ENCODE peak calls at places on chromosomes 1 and 21, in nine cellular contexts. One of them, this sample, is unnamed.

GRCh38 chr1:41006942-41007865 is 14.3 kb downstream of the SLFNL1 start:
- DNase-seq in fibroblast of lung: no peak
- DNase-seq in osteocyte: no peak
- DNase-seq in kidney epithelial cell: no peak
- DNase-seq in fibroblast of mammary gland: peak
- DNase-seq in cardiac muscle cell: no peak
- DNase-seq in astrocyte of the spinal cord: no peak
- DNase-seq in WTC11: no peak
- DNase-seq in B cell: no peak
- DNase-seq in this sample: no peak

GRCh38 chr21:25422610-25423608 is 184.4 kb downstream of the MRPL39 start:
- DNase-seq in astrocyte of the spinal cord: no peak
- DNase-seq in cardiac muscle cell: no peak
- DNase-seq in kidney epithelial cell: no peak
- DNase-seq in WTC11: no peak
- DNase-seq in B cell: no peak
- DNase-seq in osteocyte: no peak
- DNase-seq in fibroblast of lung: no peak
- DNase-seq in fibroblast of mammary gland: no peak
- DNase-seq in this sample: no peak

GRCh38 chr1:43239484-43239883 is 30.3 kb upstream of the TMEM125 start:
- DNase-seq in astrocyte of the spinal cord: no peak
- DNase-seq in B cell: peak
- DNase-seq in fibroblast of lung: no peak
- DNase-seq in kidney epithelial cell: no peak
- DNase-seq in fibroblast of mammary gland: no peak
- DNase-seq in osteocyte: no peak
- DNase-seq in WTC11: no peak
- DNase-seq in cardiac muscle cell: no peak
- DNase-seq in this sample: peak

GRCh38 chr1:15620155-15620545 is 2.9 kb downstream of the DDI2 start:
- DNase-seq in cardiac muscle cell: no peak
- DNase-seq in osteocyte: no peak
- DNase-seq in WTC11: no peak
- DNase-seq in astrocyte of the spinal cord: peak
- DNase-seq in kidney epithelial cell: no peak
- DNase-seq in fibroblast of mammary gland: peak
- DNase-seq in fibroblast of lung: no peak
- DNase-seq in B cell: no peak
- DNase-seq in this sample: no peak

GRCh38 chr1:162530318-162530984 is 31.1 kb upstream of the UAP1 start:
- DNase-seq in cardiac muscle cell: no peak
- DNase-seq in osteocyte: no peak
- DNase-seq in astrocyte of the spinal cord: no peak
- DNase-seq in fibroblast of lung: no peak
- DNase-seq in kidney epithelial cell: no peak
- DNase-seq in fibroblast of mammary gland: peak
- DNase-seq in WTC11: peak
- DNase-seq in B cell: peak
- DNase-seq in this sample: peak

GRCh38 chr1:154837679-154838171 is 32.4 kb downstream of the KCNN3 start:
- DNase-seq in astrocyte of the spinal cord: no peak
- DNase-seq in B cell: peak
- DNase-seq in kidney epithelial cell: no peak
- DNase-seq in cardiac muscle cell: no peak
- DNase-seq in fibroblast of lung: no peak
- DNase-seq in osteocyte: no peak
- DNase-seq in fibroblast of mammary gland: no peak
- DNase-seq in WTC11: no peak
- DNase-seq in this sample: peak

GRCh38 chr1:6475381-6476133 is 9.6 kb upstream of the TNFRSF25 start:
- DNase-seq in osteocyte: no peak
- DNase-seq in astrocyte of the spinal cord: no peak
- DNase-seq in B cell: peak
- DNase-seq in fibroblast of mammary gland: peak
- DNase-seq in kidney epithelial cell: no peak
- DNase-seq in cardiac muscle cell: peak
- DNase-seq in WTC11: peak
- DNase-seq in fibroblast of lung: no peak
- DNase-seq in this sample: peak

GRCh38 chr21:34635307-34635706 is 20.4 kb upstream of the RCAN1 start:
- DNase-seq in fibroblast of lung: no peak
- DNase-seq in B cell: no peak
- DNase-seq in astrocyte of the spinal cord: no peak
- DNase-seq in WTC11: peak
- DNase-seq in kidney epithelial cell: no peak
- DNase-seq in fibroblast of mammary gland: no peak
- DNase-seq in cardiac muscle cell: no peak
- DNase-seq in osteocyte: no peak
- DNase-seq in this sample: no peak

GRCh38 chr1:14780271-14780670 is 181.8 kb downstream of the KAZN start:
- DNase-seq in cardiac muscle cell: no peak
- DNase-seq in osteocyte: no peak
- DNase-seq in fibroblast of lung: no peak
- DNase-seq in astrocyte of the spinal cord: no peak
- DNase-seq in B cell: no peak
- DNase-seq in kidney epithelial cell: no peak
- DNase-seq in WTC11: no peak
- DNase-seq in fibroblast of mammary gland: peak
- DNase-seq in this sample: no peak

GRCh38 chr21:46347203-46347550 is 23.2 kb downstream of the PCNT start:
- DNase-seq in cardiac muscle cell: no peak
- DNase-seq in fibroblast of mammary gland: no peak
- DNase-seq in fibroblast of lung: no peak
- DNase-seq in astrocyte of the spinal cord: no peak
- DNase-seq in WTC11: no peak
- DNase-seq in kidney epithelial cell: no peak
- DNase-seq in osteocyte: no peak
- DNase-seq in B cell: no peak
- DNase-seq in this sample: no peak

GRCh38 chr1:164667010-164667409 is 108.0 kb downstream of the PBX1 start:
- DNase-seq in cardiac muscle cell: no peak
- DNase-seq in fibroblast of lung: no peak
- DNase-seq in fibroblast of mammary gland: no peak
- DNase-seq in WTC11: no peak
- DNase-seq in kidney epithelial cell: no peak
- DNase-seq in B cell: no peak
- DNase-seq in astrocyte of the spinal cord: no peak
- DNase-seq in osteocyte: no peak
- DNase-seq in this sample: no peak

GRCh38 chr1:85894651-85895050 is 186.4 kb upstream of the ZNHIT6 start:
- DNase-seq in astrocyte of the spinal cord: peak
- DNase-seq in fibroblast of mammary gland: peak
- DNase-seq in WTC11: peak
- DNase-seq in fibroblast of lung: peak
- DNase-seq in kidney epithelial cell: no peak
- DNase-seq in cardiac muscle cell: peak
- DNase-seq in B cell: no peak
- DNase-seq in osteocyte: no peak
- DNase-seq in this sample: peak

GRCh38 chr1:194338241-194338948 is 1152.0 kb upstream of the B3GALT2 start:
- DNase-seq in cardiac muscle cell: no peak
- DNase-seq in fibroblast of mammary gland: no peak
- DNase-seq in fibroblast of lung: peak
- DNase-seq in B cell: no peak
- DNase-seq in WTC11: no peak
- DNase-seq in kidney epithelial cell: no peak
- DNase-seq in osteocyte: no peak
- DNase-seq in astrocyte of the spinal cord: peak
- DNase-seq in this sample: no peak

GRCh38 chr1:54336121-54336520 is 70.1 kb downstream of the SSBP3 start:
- DNase-seq in astrocyte of the spinal cord: no peak
- DNase-seq in kidney epithelial cell: no peak
- DNase-seq in cardiac muscle cell: no peak
- DNase-seq in osteocyte: no peak
- DNase-seq in WTC11: no peak
- DNase-seq in fibroblast of mammary gland: no peak
- DNase-seq in fibroblast of lung: no peak
- DNase-seq in B cell: no peak
- DNase-seq in this sample: no peak

GRCh38 chr1:210669951-210670350 is 341.2 kb downstream of the HHAT start:
- DNase-seq in osteocyte: no peak
- DNase-seq in WTC11: no peak
- DNase-seq in kidney epithelial cell: no peak
- DNase-seq in fibroblast of lung: no peak
- DNase-seq in cardiac muscle cell: peak
- DNase-seq in B cell: no peak
- DNase-seq in fibroblast of mammary gland: no peak
- DNase-seq in astrocyte of the spinal cord: no peak
- DNase-seq in this sample: no peak

GRCh38 chr1:150505431-150505830 is 2.5 kb upstream of the ECM1 start:
- DNase-seq in fibroblast of mammary gland: no peak
- DNase-seq in B cell: no peak
- DNase-seq in fibroblast of lung: no peak
- DNase-seq in cardiac muscle cell: no peak
- DNase-seq in kidney epithelial cell: no peak
- DNase-seq in osteocyte: no peak
- DNase-seq in astrocyte of the spinal cord: no peak
- DNase-seq in WTC11: no peak
- DNase-seq in this sample: no peak

GRCh38 chr1:9311489-9311888 is 18.8 kb downstream of the SPSB1 start:
- DNase-seq in astrocyte of the spinal cord: no peak
- DNase-seq in B cell: no peak
- DNase-seq in fibroblast of mammary gland: no peak
- DNase-seq in WTC11: no peak
- DNase-seq in cardiac muscle cell: no peak
- DNase-seq in fibroblast of lung: no peak
- DNase-seq in osteocyte: no peak
- DNase-seq in kidney epithelial cell: no peak
- DNase-seq in this sample: no peak

GRCh38 chr1:41578712-41579335 is 94.3 kb upstream of the EDN2 start:
- DNase-seq in osteocyte: peak
- DNase-seq in astrocyte of the spinal cord: peak
- DNase-seq in fibroblast of mammary gland: peak
- DNase-seq in B cell: no peak
- DNase-seq in kidney epithelial cell: no peak
- DNase-seq in WTC11: peak
- DNase-seq in fibroblast of lung: peak
- DNase-seq in cardiac muscle cell: peak
- DNase-seq in this sample: no peak

GRCh38 chr1:235022341-235023196 is 106.1 kb downstream of the TOMM20 start:
- DNase-seq in WTC11: no peak
- DNase-seq in B cell: no peak
- DNase-seq in kidney epithelial cell: no peak
- DNase-seq in fibroblast of mammary gland: no peak
- DNase-seq in astrocyte of the spinal cord: peak
- DNase-seq in cardiac muscle cell: peak
- DNase-seq in osteocyte: no peak
- DNase-seq in fibroblast of lung: peak
- DNase-seq in this sample: no peak

GRCh38 chr1:247118946-247119446 is 14.8 kb upstream of the ZNF669 start:
- DNase-seq in fibroblast of lung: peak
- DNase-seq in cardiac muscle cell: peak
- DNase-seq in osteocyte: peak
- DNase-seq in WTC11: peak
- DNase-seq in kidney epithelial cell: no peak
- DNase-seq in fibroblast of mammary gland: peak
- DNase-seq in B cell: peak
- DNase-seq in astrocyte of the spinal cord: peak
- DNase-seq in this sample: no peak
- TF ChIP-seq CTCF in fibroblast of lung: peak
- TF ChIP-seq CTCF in cardiac muscle cell: peak
- TF ChIP-seq CTCF in osteocyte: no peak
- TF ChIP-seq CTCF in WTC11: peak
- TF ChIP-seq CTCF in kidney epithelial cell: no peak
- TF ChIP-seq CTCF in fibroblast of mammary gland: peak
- TF ChIP-seq CTCF in B cell: peak
- TF ChIP-seq CTCF in astrocyte of the spinal cord: peak
- TF ChIP-seq CTCF in this sample: no peak

GRCh38 chr1:100279358-100279923 is 13.4 kb downstream of the RTCA start:
- DNase-seq in astrocyte of the spinal cord: no peak
- DNase-seq in osteocyte: no peak
- DNase-seq in kidney epithelial cell: no peak
- DNase-seq in cardiac muscle cell: no peak
- DNase-seq in WTC11: no peak
- DNase-seq in fibroblast of lung: no peak
- DNase-seq in fibroblast of mammary gland: no peak
- DNase-seq in B cell: no peak
- DNase-seq in this sample: no peak

GRCh38 chr1:100279954-100280682 is 14.1 kb downstream of the RTCA start:
- DNase-seq in WTC11: no peak
- DNase-seq in fibroblast of mammary gland: no peak
- DNase-seq in kidney epithelial cell: no peak
- DNase-seq in B cell: no peak
- DNase-seq in osteocyte: no peak
- DNase-seq in cardiac muscle cell: peak
- DNase-seq in astrocyte of the spinal cord: no peak
- DNase-seq in fibroblast of lung: no peak
- DNase-seq in this sample: no peak

DNA sequence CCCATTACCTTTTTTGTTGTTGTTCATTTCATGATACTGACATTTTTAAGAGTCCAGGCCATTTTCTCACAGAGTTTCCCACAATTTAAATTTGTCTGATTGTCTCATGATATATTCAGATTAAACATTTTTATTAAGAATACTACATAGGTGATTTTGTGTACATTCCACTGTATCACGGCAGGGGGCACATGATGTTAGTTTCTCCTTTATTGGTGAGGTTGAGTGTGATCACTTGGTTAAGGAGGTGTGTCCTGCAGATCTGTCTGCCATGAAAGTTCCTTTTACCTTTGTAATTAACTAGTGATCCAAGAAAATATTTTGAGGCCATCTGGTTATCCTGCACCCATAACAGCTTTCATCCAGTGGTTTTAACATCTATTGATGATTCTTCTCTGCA is 11.8 kb downstream of the RTCA start:
- DNase-seq in B cell: no peak
- DNase-seq in cardiac muscle cell: no peak
- DNase-seq in fibroblast of mammary gland: peak
- DNase-seq in astrocyte of the spinal cord: no peak
- DNase-seq in fibroblast of lung: no peak
- DNase-seq in WTC11: no peak
- DNase-seq in kidney epithelial cell: no peak
- DNase-seq in osteocyte: no peak
- DNase-seq in this sample: no peak
- TF ChIP-seq CTCF in B cell: no peak
- TF ChIP-seq CTCF in cardiac muscle cell: no peak
- TF ChIP-seq CTCF in fibroblast of mammary gland: no peak
- TF ChIP-seq CTCF in astrocyte of the spinal cord: no peak
- TF ChIP-seq CTCF in fibroblast of lung: no peak
- TF ChIP-seq CTCF in WTC11: no peak
- TF ChIP-seq CTCF in kidney epithelial cell: no peak
- TF ChIP-seq CTCF in osteocyte: no peak
- TF ChIP-seq CTCF in this sample: no peak

GRCh38 chr1:182783068-182783467 is 6.5 kb upstream of the NPL start:
- DNase-seq in fibroblast of lung: no peak
- DNase-seq in kidney epithelial cell: no peak
- DNase-seq in B cell: no peak
- DNase-seq in cardiac muscle cell: peak
- DNase-seq in astrocyte of the spinal cord: no peak
- DNase-seq in fibroblast of mammary gland: no peak
- DNase-seq in WTC11: peak
- DNase-seq in osteocyte: no peak
- DNase-seq in this sample: no peak
- TF ChIP-seq CTCF in fibroblast of lung: peak
- TF ChIP-seq CTCF in kidney epithelial cell: peak
- TF ChIP-seq CTCF in B cell: no peak
- TF ChIP-seq CTCF in cardiac muscle cell: no peak
- TF ChIP-seq CTCF in astrocyte of the spinal cord: no peak
- TF ChIP-seq CTCF in fibroblast of mammary gland: no peak
- TF ChIP-seq CTCF in WTC11: no peak
- TF ChIP-seq CTCF in osteocyte: peak
- TF ChIP-seq CTCF in this sample: peak

DNA sequence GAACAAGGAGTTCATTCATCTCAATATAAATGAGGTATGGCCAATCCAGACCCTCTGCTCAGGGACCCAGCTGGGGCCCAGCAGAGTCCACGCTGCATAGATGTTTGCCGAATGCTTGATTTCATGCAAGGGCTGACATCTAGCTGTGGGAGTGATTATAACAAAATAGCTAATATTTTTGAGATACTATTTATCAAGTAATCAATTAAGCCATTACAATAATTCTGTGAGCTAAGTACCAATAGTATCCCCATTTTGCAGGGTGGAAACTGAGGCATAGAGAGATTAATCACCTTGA is 50.9 kb downstream of the CAPN9 start:
- DNase-seq in fibroblast of lung: no peak
- DNase-seq in astrocyte of the spinal cord: no peak
- DNase-seq in osteocyte: no peak
- DNase-seq in WTC11: no peak
- DNase-seq in kidney epithelial cell: no peak
- DNase-seq in cardiac muscle cell: no peak
- DNase-seq in B cell: no peak
- DNase-seq in fibroblast of mammary gland: no peak
- DNase-seq in this sample: no peak
- TF ChIP-seq CTCF in fibroblast of lung: no peak
- TF ChIP-seq CTCF in astrocyte of the spinal cord: no peak
- TF ChIP-seq CTCF in osteocyte: peak
- TF ChIP-seq CTCF in WTC11: no peak
- TF ChIP-seq CTCF in kidney epithelial cell: no peak
- TF ChIP-seq CTCF in cardiac muscle cell: no peak
- TF ChIP-seq CTCF in B cell: no peak
- TF ChIP-seq CTCF in fibroblast of mammary gland: no peak
- TF ChIP-seq CTCF in this sample: no peak